ENCODE peak calls at places on chromosomes 16 and 17, in six cellular contexts. P is mesenchymal stem cell, J is fibroblast of lung, M is astrocyte, F is neural progenitor cell, B is colonic mucosa. Q is an unnamed sample.

GRCh38 chr17:72491102-72491501 is 370.3 kb downstream of the SOX9 start:
- DNase-seq in F (no peak), P (no peak), M (no peak), B (no peak), J (no peak), Q (no peak)

GRCh38 chr16:56911771-56912541 is 20.0 kb upstream of the HERPUD1 start:
- DNase-seq in B (peak; percentile 29), P (peak; percentile 49), F (peak; percentile 44), M (peak; percentile 83), J (peak; percentile 87), Q (no peak)

GRCh38 chr17:29968271-29968670 is 26.8 kb downstream of the EFCAB5 start:
- DNase-seq in F (no peak), J (peak; percentile 18), P (no peak), M (peak; percentile 14), B (no peak), Q (no peak)

GRCh38 chr17:64240741-64241347 is 22.2 kb downstream of the TEX2 start:
- DNase-seq in B (peak; percentile 19), F (peak; percentile 17), P (peak; percentile 87), J (peak; percentile 94), M (peak; percentile 93), Q (no peak)

GRCh38 chr16:30949655-30950515 is 1.0 kb downstream of the ORAI3 start:
- DNase-seq in B (peak; percentile 90), M (peak; percentile 56), F (peak; percentile 67), P (peak; percentile 92), J (peak; percentile 75), Q (no peak)

GRCh38 chr16:6682142-6682811 is 650.4 kb upstream of the RBFOX1 start:
- DNase-seq in J (no peak), F (peak; percentile 82), P (no peak), M (no peak), B (peak; percentile 46), Q (no peak)

GRCh38 chr17:72358465-72358864 is 237.6 kb downstream of the SOX9 start:
- DNase-seq in J (peak; percentile 96), B (no peak), M (peak; percentile 92), F (no peak), P (no peak), Q (no peak)

GRCh38 chr16:73563709-73564108 is 515.8 kb upstream of the ZFHX3 start:
- DNase-seq in B (no peak), M (no peak), F (no peak), J (no peak), P (no peak), Q (no peak)

GRCh38 chr16:81715358-81716196 is 63.5 kb upstream of the PLCG2 start:
- DNase-seq in P (no peak), B (no peak), F (no peak), J (no peak), M (no peak), Q (no peak)

GRCh38 chr17:30519707-30520106 is 42.5 kb downstream of the GOSR1 start:
- DNase-seq in F (no peak), M (peak; percentile 92), J (peak; percentile 94), P (peak; percentile 91), B (no peak), Q (no peak)

GRCh38 chr17:75308732-75309629 is 19.7 kb upstream of the SLC25A19 start:
- DNase-seq in P (no peak), F (no peak), J (no peak), M (no peak), B (peak; percentile 85), Q (no peak)

GRCh38 chr16:24692854-24693253 is 36.6 kb upstream of the TNRC6A start:
- DNase-seq in M (no peak), B (no peak), F (no peak), P (no peak), J (no peak), Q (no peak)
- H3K9ac ChIP-seq in M (no peak overlapping the region), B (no peak overlapping the region), F (no peak overlapping the region), P (no peak overlapping the region), J (no peak overlapping the region), Q (no peak overlapping the region)

DNA sequence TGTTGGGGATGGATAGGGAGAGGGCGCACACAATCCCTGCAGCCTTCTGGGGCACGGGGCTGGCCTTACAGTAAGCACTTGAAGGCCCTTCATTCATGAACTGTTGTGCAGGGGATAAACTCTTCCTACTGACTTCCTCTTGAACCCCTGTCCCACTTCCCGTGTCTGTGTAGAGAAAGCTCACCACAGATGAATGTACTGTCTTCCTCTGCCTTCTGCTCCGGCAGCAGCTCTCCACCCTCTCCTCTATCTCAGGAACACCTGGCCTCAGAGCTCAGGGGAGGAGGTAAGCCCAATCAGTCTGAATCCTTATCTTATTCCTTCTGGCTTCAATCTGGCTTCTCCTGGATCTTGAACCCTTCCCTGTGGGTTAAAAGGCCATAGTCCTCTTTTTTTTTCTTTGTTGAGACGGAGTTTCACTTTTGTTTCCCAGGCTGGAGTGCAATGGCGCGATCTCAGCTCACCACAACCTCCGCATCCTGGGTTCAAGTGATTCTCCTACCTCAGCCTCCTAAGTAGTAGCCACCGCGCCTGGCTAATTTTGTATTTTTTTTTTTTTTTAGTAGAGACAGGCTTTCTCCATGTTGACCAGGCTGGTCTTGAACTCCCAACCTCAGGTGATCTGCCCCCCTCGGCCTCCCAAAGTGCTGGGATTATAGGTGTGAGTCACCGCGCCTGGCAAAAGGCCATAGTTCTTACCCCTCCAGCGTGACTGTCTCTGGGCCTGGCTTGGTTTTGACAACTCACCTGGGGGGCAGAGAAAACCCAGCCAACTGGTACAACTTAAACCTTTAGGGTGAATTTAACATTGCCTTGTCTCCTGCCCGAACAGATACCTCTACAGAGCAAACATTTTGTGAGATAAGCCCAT is 7.2 kb upstream of the SLC52A1 start:
- DNase-seq in P (no peak), F (no peak), M (no peak), B (peak; percentile 59), J (no peak), Q (no peak)
- H3K9ac ChIP-seq in P (no peak overlapping the region), F (no peak overlapping the region), M (no peak overlapping the region), B (peak overlapping the region; percentile 4), J (no peak overlapping the region), Q (no peak overlapping the region)

GRCh38 chr17:81576621-81577277 is 24.6 kb upstream of the FAAP100 start:
- DNase-seq in P (peak; percentile 79), F (no peak), B (no peak), J (peak; percentile 94), M (peak; percentile 91), Q (no peak)

GRCh38 chr17:81578561-81579225 is 26.5 kb upstream of the FAAP100 start:
- DNase-seq in M (no peak), B (no peak), F (no peak), P (no peak), J (no peak), Q (no peak)

GRCh38 chr17:81579298-81579697 is 27.1 kb upstream of the FAAP100 start:
- DNase-seq in J (no peak), M (no peak), F (no peak), B (no peak), P (no peak), Q (no peak)

GRCh38 chr17:81577278-81578000 is 25.3 kb upstream of the FAAP100 start:
- DNase-seq in B (no peak), P (no peak), M (no peak), J (no peak), F (no peak), Q (no peak)

GRCh38 chr17:81578038-81578441 is 25.9 kb upstream of the FAAP100 start:
- DNase-seq in B (no peak), J (peak; percentile 77), F (no peak), M (peak; percentile 67), P (no peak), Q (no peak)
- H3K9ac ChIP-seq in B (no peak overlapping the region), J (no peak overlapping the region), F (no peak overlapping the region), M (peak overlapping the region; percentile 51), P (no peak overlapping the region), Q (no peak overlapping the region)

GRCh38 chr17:76548378-76549214 is 8.8 kb downstream of the PRCD start:
- DNase-seq in M (no peak), B (no peak), F (no peak), P (peak; percentile 15), J (no peak), Q (no peak)

GRCh38 chr17:76549215-76549518 is 9.3 kb downstream of the PRCD start:
- DNase-seq in B (no peak), P (no peak), F (no peak), J (no peak), M (no peak), Q (no peak)

GRCh38 chr17:76547183-76547641 is 7.4 kb downstream of the PRCD start:
- DNase-seq in J (peak; percentile 59), P (peak; percentile 80), M (no peak), F (peak; percentile 86), B (peak; percentile 77), Q (peak; percentile 57)

GRCh38 chr17:76546556-76547182 is 6.8 kb downstream of the PRCD start:
- DNase-seq in B (no peak), P (peak; percentile 94), F (no peak), M (peak; percentile 96), J (peak; percentile 96), Q (no peak)

GRCh38 chr17:76547642-76548202 is 7.9 kb downstream of the PRCD start:
- DNase-seq in P (no peak), J (no peak), M (no peak), B (no peak), F (no peak), Q (no peak)
- H3K9ac ChIP-seq in P (no peak overlapping the region), J (no peak overlapping the region), M (peak overlapping the region; percentile 11), B (no peak overlapping the region), F (no peak overlapping the region), Q (no peak overlapping the region)

GRCh38 chr16:66240996-66241395 is 125.5 kb upstream of the CDH5 start:
- DNase-seq in J (peak; percentile 76), B (no peak), P (no peak), F (no peak), M (peak; percentile 68), Q (no peak)
- H3K9ac ChIP-seq in J (no peak overlapping the region), B (no peak overlapping the region), P (no peak overlapping the region), F (no peak overlapping the region), M (no peak overlapping the region), Q (no peak overlapping the region)

DNA sequence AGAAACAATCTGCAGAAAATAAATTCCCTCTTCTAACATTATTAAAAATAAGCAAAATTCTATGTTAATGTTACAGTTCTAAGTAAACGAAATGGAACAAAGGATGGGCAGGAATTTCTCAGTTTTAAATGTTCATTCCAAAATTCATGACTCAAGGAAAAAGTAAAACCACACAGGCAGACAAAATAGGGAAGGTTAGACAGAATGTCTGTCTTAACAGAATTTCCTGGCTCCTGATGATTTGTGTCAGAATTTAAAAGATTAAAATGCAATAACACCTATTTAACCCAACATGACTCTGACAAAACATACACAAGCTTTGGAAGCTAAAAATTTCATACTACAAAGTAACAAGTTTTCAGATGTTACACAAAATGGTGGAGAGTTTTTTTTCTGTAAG is 42.8 kb downstream of the SPOP start:
- DNase-seq in F (no peak), J (peak; percentile 55), M (peak; percentile 43), B (no peak), P (no peak), Q (no peak)
- H3K9ac ChIP-seq in F (no peak overlapping the region), J (no peak overlapping the region), M (peak overlapping the region; percentile 24), B (no peak overlapping the region), P (peak overlapping the region; percentile 23), Q (peak overlapping the region; percentile 17)

GRCh38 chr16:67246945-67247697 is at the start of gene FHOD1:
- DNase-seq in J (peak; percentile 91), P (peak; percentile 96), F (peak; percentile 98), M (peak; percentile 81), B (peak; percentile 99), Q (no peak)

GRCh38 chr16:67247698-67248400 is 568 bp upstream of the FHOD1 start:
- DNase-seq in F (no peak), B (no peak), P (peak; percentile 35), J (no peak), M (no peak), Q (no peak)

GRCh38 chr16:67249762-67250327 is 1.1 kb downstream of the SLC9A5 start:
- DNase-seq in M (no peak), J (peak; percentile 31), B (no peak), F (no peak), P (peak; percentile 20), Q (no peak)

GRCh38 chr16:67248401-67249177 is at the start of gene SLC9A5:
- DNase-seq in F (peak; percentile 71), B (no peak), J (peak; percentile 27), M (no peak), P (peak; percentile 41), Q (no peak)

GRCh38 chr16:67249178-67249759 is 490 bp downstream of the SLC9A5 start:
- DNase-seq in J (no peak), F (no peak), B (no peak), P (peak; percentile 34), M (no peak), Q (no peak)
- H3K9ac ChIP-seq in J (peak overlapping the region; percentile 62), F (no peak overlapping the region), B (peak overlapping the region; percentile 8), P (peak overlapping the region; percentile 86), M (peak overlapping the region; percentile 78), Q (no peak overlapping the region)